ENCODE peak calls at places on chromosomes 3 and 15, in six cellular contexts. P, C, Y, E, V and W are unnamed samples.
A peak's percentile ranks its signal among the peaks of the same experiment; 100 is the strongest.

GRCh38 chr3:71542548-71543370 is 40.8 kb downstream of the FOXP1 start:
- DNase-seq in P (peak; percentile 78), C (peak; percentile 87), Y (peak; percentile 89), E (no peak), V (no peak), W (no peak)

GRCh38 chr3:134463676-134464611 is 21.8 kb downstream of the ANAPC13 start:
- DNase-seq in P (peak; percentile 79), C (peak; percentile 99), Y (peak; percentile 98), E (no peak), V (peak; percentile 78), W (no peak)

GRCh38 chr3:189557824-189558223 is 73.4 kb upstream of the TP63 start:
- DNase-seq in P (no peak), C (no peak), Y (peak; percentile 11), E (no peak), V (no peak), W (no peak)

GRCh38 chr3:184335661-184336483 is 1.5 kb upstream of the FAM131A start:
- DNase-seq in P (peak; percentile 89), C (no peak), Y (no peak), E (peak; percentile 91), V (peak; percentile 93), W (peak; percentile 75)

GRCh38 chr15:62099171-62099601 is 32.4 kb downstream of the C2CD4A start:
- DNase-seq in P (no peak), C (no peak), Y (peak; percentile 41), E (peak; percentile 97), V (no peak), W (no peak)

GRCh38 chr15:89774492-89774891 is 1.6 kb upstream of the MESP2 start:
- DNase-seq in P (no peak), C (no peak), Y (no peak), E (no peak), V (no peak), W (no peak)

GRCh38 chr3:12994357-12994606 is 78.9 kb downstream of the IQSEC1 start:
- DNase-seq in P (peak; percentile 69), C (no peak), Y (no peak), E (no peak), V (no peak), W (peak; percentile 80)

GRCh38 chr3:161395115-161395514 is 23.8 kb upstream of the SPTSSB start:
- DNase-seq in P (no peak), C (no peak), Y (no peak), E (no peak), V (no peak), W (no peak)

GRCh38 chr3:33665294-33665693 is 52.8 kb downstream of the CLASP2 start:
- DNase-seq in P (no peak), C (no peak), Y (no peak), E (no peak), V (no peak), W (no peak)

GRCh38 chr3:31699309-31699953 is 166.7 kb downstream of the STT3B start:
- DNase-seq in P (no peak), C (no peak), Y (no peak), E (peak; percentile 1), V (no peak), W (no peak)

GRCh38 chr3:178823556-178824229 is 247.9 kb downstream of the ZMAT3 start:
- DNase-seq in P (no peak), C (no peak), Y (no peak), E (peak; percentile 30), V (no peak), W (peak; percentile 3)

GRCh38 chr3:33919721-33920120 is 121.3 kb downstream of the PDCD6IP start:
- DNase-seq in P (no peak), C (no peak), Y (no peak), E (no peak), V (no peak), W (no peak)